ENCODE peak calls at places on chromosomes 4 and X, in seven cellular contexts. F is H9, P is neuronal stem cell, N is left ventricle myocardium inferior, Y is iPS DF 6.9, G is BE2C, H is transverse colon. I is an unnamed sample. For H3K4me1, the result is how much of the 10 kb centered on the place peaks cover.

GRCh38 chrX:153554519-153555167 is 37.2 kb downstream of the ATP2B3 start:
- DNase-seq in H (peak), N (peak), G (peak), Y (no peak), P (peak), F (peak), I (peak)

GRCh38 chrX:110188701-110189558 is 129.0 kb downstream of the AMMECR1 start:
- DNase-seq in H (no peak), F (no peak), P (no peak), N (no peak), Y (no peak), G (no peak), I (no peak)

GRCh38 chrX:78708830-78709229 is 38.7 kb upstream of the LPAR4 start:
- DNase-seq in G (no peak), H (no peak), Y (no peak), F (no peak), P (no peak), N (no peak), I (no peak)

GRCh38 chr4:141659539-141659938 is 23.2 kb downstream of the IL15 start:
- DNase-seq in Y (no peak), H (no peak), N (no peak), P (no peak), F (no peak), G (no peak), I (no peak)

GRCh38 chr4:113739197-113739596 is 22.3 kb downstream of the CAMK2D start:
- DNase-seq in H (no peak), G (no peak), P (no peak), N (no peak), Y (no peak), F (no peak), I (peak)

GRCh38 chrX:138777230-138777629 is 65.7 kb upstream of the FGF13 start:
- DNase-seq in H (no peak), Y (no peak), N (no peak), P (no peak), F (peak), G (no peak), I (no peak)

GRCh38 chr4:107148922-107149321 is 112.8 kb upstream of the DKK2 start:
- DNase-seq in Y (no peak), H (no peak), F (no peak), P (no peak), N (no peak), G (no peak), I (no peak)

GRCh38 chrX:154348114-154348531 is 26.3 kb downstream of the FLNA start:
- DNase-seq in Y (no peak), H (no peak), N (no peak), P (no peak), F (no peak), G (no peak), I (no peak)

GRCh38 chrX:12702509-12703091 is 88.6 kb upstream of the PRPS2 start:
- DNase-seq in N (no peak), F (no peak), H (no peak), G (peak), P (peak), Y (peak), I (no peak)

GRCh38 chr4:69239777-69240176 is 25.2 kb upstream of the UGT2B11 start:
- DNase-seq in N (no peak), Y (no peak), F (no peak), G (no peak), H (no peak), P (no peak), I (no peak)

GRCh38 chr4:148273501-148273986 is 168.7 kb downstream of the NR3C2 start:
- DNase-seq in G (peak), P (no peak), F (no peak), N (peak), Y (no peak), H (no peak), I (no peak)

GRCh38 chrX:100477468-100477867 is 67.4 kb upstream of the PCDH19 start:
- DNase-seq in F (no peak), Y (no peak), G (no peak), N (no peak), H (no peak), P (no peak), I (no peak)

GRCh38 chr4:186486172-186486571 is 69.2 kb downstream of the MTNR1A start:
- DNase-seq in Y (no peak), N (no peak), H (no peak), P (peak), F (no peak), G (no peak), I (no peak)

GRCh38 chr4:1502976-1503375 is 96.7 kb upstream of the NKX1-1 start:
- DNase-seq in N (no peak), P (no peak), F (peak), G (peak), H (peak), Y (no peak), I (no peak)

GRCh38 chr4:87051121-87051713 is 116.4 kb downstream of the AFF1 start:
- DNase-seq in Y (no peak), H (no peak), P (no peak), G (no peak), F (no peak), N (no peak), I (no peak)

GRCh38 chr4:113106076-113106475 is 56.6 kb downstream of the ANK2 start:
- DNase-seq in N (no peak), Y (no peak), G (no peak), P (no peak), F (no peak), H (no peak), I (no peak)

GRCh38 chr4:139176299-139177048 is 544 bp downstream of the ELF2 start:
- DNase-seq in F (peak), N (peak), H (peak), P (peak), Y (no peak), G (peak), I (peak)

GRCh38 chr4:24559889-24560288 is 24.5 kb downstream of the DHX15 start:
- DNase-seq in G (no peak), N (no peak), H (no peak), F (no peak), Y (no peak), P (no peak), I (no peak)

GRCh38 chrX:12946838-12947544 is 27.9 kb upstream of the TMSB4X start:
- DNase-seq in G (peak), F (peak), Y (peak), N (peak), P (peak), H (peak), I (peak)

GRCh38 chr4:52263612-52264011 is 212.5 kb downstream of the SPATA18 start:
- DNase-seq in P (no peak), G (no peak), F (no peak), N (no peak), H (no peak), Y (no peak), I (no peak)

GRCh38 chr4:42519803-42520417 is 122.6 kb downstream of the SHISA3 start:
- DNase-seq in F (no peak), N (no peak), Y (no peak), H (peak), P (peak), G (peak), I (peak)

GRCh38 chr4:153111426-153112070 is 92.7 kb upstream of the TRIM2 start:
- DNase-seq in F (no peak), G (no peak), P (no peak), N (no peak), Y (no peak), H (no peak), I (no peak)

GRCh38 chr4:119046263-119046662 is 89.4 kb upstream of the MYOZ2 start:
- DNase-seq in P (no peak), H (no peak), Y (no peak), G (no peak), N (peak), F (no peak), I (no peak)

GRCh38 chr4:6942238-6942800 is 32.7 kb downstream of the TBC1D14 start:
- DNase-seq in F (no peak), N (no peak), H (no peak), G (no peak), P (no peak), Y (no peak), I (no peak)

GRCh38 chr4:81421346-81422218 is 50.1 kb downstream of the RASGEF1B start:
- DNase-seq in Y (no peak), P (no peak), H (peak), F (no peak), G (no peak), N (no peak), I (no peak)

GRCh38 chr4:81426770-81427604 is 44.7 kb downstream of the RASGEF1B start:
- DNase-seq in F (no peak), N (no peak), Y (no peak), P (peak), H (no peak), G (no peak), I (no peak)

GRCh38 chr4:81422591-81422990 is 49.1 kb downstream of the RASGEF1B start:
- DNase-seq in Y (no peak), G (no peak), N (no peak), H (no peak), P (no peak), F (no peak), I (no peak)

GRCh38 chr4:81425087-81425486 is 46.6 kb downstream of the RASGEF1B start:
- DNase-seq in H (no peak), N (no peak), Y (no peak), F (no peak), G (no peak), P (no peak), I (no peak)

DNA sequence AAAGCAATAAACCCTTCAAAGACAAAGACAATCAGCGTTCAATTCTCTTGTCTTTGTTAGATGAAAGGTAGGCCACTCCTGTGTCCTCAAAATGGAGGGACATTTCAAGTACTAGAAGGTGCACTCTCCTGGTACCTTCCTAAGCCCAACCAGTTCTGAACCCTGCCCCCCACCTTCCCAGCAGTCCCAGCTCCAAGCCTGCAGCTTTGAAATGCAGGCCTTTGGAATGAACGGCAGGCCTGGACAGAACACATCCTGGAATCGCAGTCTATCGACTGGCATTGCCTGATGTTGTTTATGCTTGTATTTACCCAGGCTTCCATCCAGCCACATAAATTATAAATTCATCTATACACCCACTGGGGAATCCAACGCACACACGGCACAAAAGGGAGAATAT is 47.4 kb downstream of the RASGEF1B start:
- DNase-seq in P (no peak), N (no peak), Y (no peak), H (no peak), G (no peak), F (no peak), I (no peak)
- H3K4me1 ChIP-seq in P (under half), N (under half), Y (under half), H (under half), G (under half), F (under half), I (under half)

GRCh38 chr4:169250796-169251195 is 20.0 kb downstream of the SH3RF1 start:
- DNase-seq in F (no peak), G (no peak), H (no peak), P (no peak), Y (no peak), N (no peak), I (no peak)
- H3K4me1 ChIP-seq in F (under half), G (under half), H (half or more), P (under half), Y (under half), N (half or more), I (under half)

GRCh38 chr4:175504316-175504715 is 307.7 kb downstream of the GPM6A start:
- DNase-seq in G (no peak), H (no peak), N (no peak), Y (no peak), P (no peak), F (no peak), I (no peak)
- H3K4me1 ChIP-seq in G (under half), H (under half), N (under half), Y (under half), P (under half), F (under half), I (under half)

DNA sequence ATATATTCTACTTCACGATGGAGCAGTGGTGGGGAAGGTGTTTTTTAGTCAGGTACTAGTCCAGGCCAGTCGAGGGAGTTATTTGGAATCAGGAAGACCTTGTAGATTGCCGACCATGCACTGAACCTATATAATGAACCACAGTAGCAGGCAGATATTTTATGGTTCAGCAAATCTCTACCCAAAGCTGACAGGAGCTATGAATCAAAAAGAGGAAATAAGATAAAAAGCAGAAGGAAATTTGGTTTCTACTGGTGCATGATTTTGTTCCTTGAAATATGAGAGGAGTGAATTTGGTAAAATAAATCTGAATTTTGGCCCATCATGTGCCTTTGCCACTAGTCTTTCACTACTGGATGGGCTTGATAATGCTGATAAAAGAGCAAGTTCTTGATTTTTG is 924.3 kb upstream of the DIAPH2 start:
- DNase-seq in Y (no peak), H (no peak), N (no peak), G (no peak), P (no peak), F (no peak), I (no peak)
- H3K4me1 ChIP-seq in Y (under half), H (under half), N (under half), G (under half), P (under half), F (under half), I (under half)

DNA sequence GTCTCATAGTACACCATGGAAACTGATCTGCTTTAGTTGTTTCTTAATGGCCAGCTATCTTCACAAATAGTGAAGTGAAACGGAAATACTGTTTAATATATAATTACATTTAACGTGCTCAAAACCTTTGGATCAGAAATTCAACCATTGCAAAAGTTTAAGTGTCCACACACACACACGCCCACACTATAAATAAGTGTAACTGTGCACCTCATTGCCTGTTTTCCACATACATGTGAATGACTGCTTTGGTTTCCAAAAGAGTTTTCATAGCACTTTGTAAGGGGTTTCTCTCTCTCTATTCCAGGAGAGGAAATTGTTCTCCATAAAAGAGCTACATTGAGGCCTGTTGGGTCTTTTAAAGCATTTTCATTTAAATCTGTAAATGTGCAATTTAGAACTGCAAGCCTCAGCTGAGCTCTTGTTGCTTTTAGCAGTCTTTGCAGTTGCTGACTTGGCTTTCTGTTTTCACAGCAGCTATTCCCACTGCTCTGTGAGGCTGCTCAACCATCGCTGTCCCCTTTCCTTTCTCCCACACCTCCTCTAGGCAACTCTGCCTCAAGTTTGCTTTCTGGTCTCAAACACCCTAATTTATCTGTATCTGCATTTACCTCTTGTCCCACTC is 94.5 kb downstream of the RAPGEF2 start:
- DNase-seq in P (no peak), H (no peak), N (no peak), Y (no peak), G (no peak), F (no peak), I (no peak)
- H3K4me1 ChIP-seq in P (under half), H (under half), N (half or more), Y (under half), G (under half), F (under half), I (under half)

GRCh38 chr4:3368841-3369760 is 72.7 kb upstream of the HGFAC start:
- DNase-seq in P (no peak), F (no peak), Y (no peak), G (peak), N (no peak), H (no peak), I (no peak)

GRCh38 chr4:3371581-3372001 is 70.2 kb upstream of the HGFAC start:
- DNase-seq in P (no peak), F (no peak), G (no peak), H (no peak), N (no peak), Y (no peak), I (no peak)

GRCh38 chr4:3369781-3370660 is 71.7 kb upstream of the HGFAC start:
- DNase-seq in P (peak), H (no peak), G (no peak), Y (peak), N (peak), F (peak), I (peak)

GRCh38 chr4:3372264-3372932 is 69.4 kb upstream of the HGFAC start:
- DNase-seq in H (no peak), G (no peak), F (no peak), N (no peak), P (no peak), Y (no peak), I (no peak)

GRCh38 chr4:3371038-3371437 is 70.7 kb upstream of the HGFAC start:
- DNase-seq in H (no peak), P (no peak), N (no peak), G (no peak), Y (no peak), F (no peak), I (no peak)
- H3K4me1 ChIP-seq in H (under half), P (half or more), N (half or more), G (under half), Y (under half), F (under half), I (under half)

GRCh38 chr4:81984746-81985145 is 389.0 kb downstream of the HNRNPD start:
- DNase-seq in N (no peak), G (no peak), Y (no peak), P (no peak), H (no peak), F (no peak), I (no peak)

GRCh38 chr4:81982846-81983540 is 390.8 kb downstream of the HNRNPD start:
- DNase-seq in P (no peak), N (no peak), Y (no peak), H (no peak), F (no peak), G (no peak), I (no peak)

GRCh38 chr4:81981218-81981617 is 392.6 kb downstream of the HNRNPD start:
- DNase-seq in F (no peak), N (no peak), G (no peak), H (no peak), Y (no peak), P (no peak), I (no peak)
- H3K4me1 ChIP-seq in F (under half), N (under half), G (under half), H (under half), Y (under half), P (under half), I (under half)

DNA sequence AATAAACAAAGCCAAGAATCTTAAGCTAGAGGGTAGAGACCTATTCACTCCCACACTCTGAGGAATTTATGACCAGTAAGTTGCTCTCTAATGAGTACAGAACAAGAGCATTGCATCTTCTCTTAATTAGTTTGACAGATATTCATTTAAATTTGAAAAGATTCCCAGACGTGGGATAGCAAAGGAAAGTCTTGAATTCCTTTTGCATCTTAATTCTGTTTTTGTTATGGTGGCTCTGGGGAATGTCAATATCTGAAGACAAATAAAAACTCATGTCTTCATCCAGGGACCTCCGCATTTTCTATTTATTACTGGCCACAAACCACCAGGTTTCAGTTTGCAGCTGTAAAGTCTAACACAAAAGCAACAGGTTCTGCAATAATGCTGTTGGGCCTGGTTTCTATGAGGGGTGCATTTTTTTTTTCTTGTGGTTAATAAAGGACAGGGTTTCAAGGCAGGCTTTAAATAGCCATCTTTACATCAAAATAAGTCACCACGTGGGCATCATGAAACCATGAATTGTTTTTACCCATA is 172.3 kb downstream of the SHROOM3 start:
- DNase-seq in P (peak), N (no peak), Y (no peak), H (no peak), G (no peak), F (no peak), I (no peak)
- H3K4me1 ChIP-seq in P (under half), N (half or more), Y (under half), H (under half), G (under half), F (under half), I (under half)

GRCh38 chr4:8278009-8278395 is 8.4 kb downstream of the HTRA3 start:
- DNase-seq in N (peak), G (no peak), P (no peak), Y (no peak), H (no peak), F (no peak), I (no peak)

GRCh38 chr4:8274772-8275241 is 5.3 kb downstream of the HTRA3 start:
- DNase-seq in N (peak), G (peak), Y (no peak), H (peak), P (peak), F (no peak), I (no peak)

GRCh38 chr4:8277356-8278008 is 7.9 kb downstream of the HTRA3 start:
- DNase-seq in F (no peak), G (no peak), P (no peak), N (peak), H (no peak), Y (no peak), I (no peak)

GRCh38 chr4:8275511-8275910 is 6.0 kb downstream of the HTRA3 start:
- DNase-seq in H (no peak), P (no peak), Y (no peak), F (no peak), G (no peak), N (peak), I (no peak)

GRCh38 chr4:8276358-8277240 is 7.0 kb downstream of the HTRA3 start:
- DNase-seq in Y (no peak), G (no peak), H (no peak), P (no peak), F (no peak), N (peak), I (no peak)
- H3K4me1 ChIP-seq in Y (under half), G (under half), H (under half), P (under half), F (under half), N (half or more), I (under half)

DNA sequence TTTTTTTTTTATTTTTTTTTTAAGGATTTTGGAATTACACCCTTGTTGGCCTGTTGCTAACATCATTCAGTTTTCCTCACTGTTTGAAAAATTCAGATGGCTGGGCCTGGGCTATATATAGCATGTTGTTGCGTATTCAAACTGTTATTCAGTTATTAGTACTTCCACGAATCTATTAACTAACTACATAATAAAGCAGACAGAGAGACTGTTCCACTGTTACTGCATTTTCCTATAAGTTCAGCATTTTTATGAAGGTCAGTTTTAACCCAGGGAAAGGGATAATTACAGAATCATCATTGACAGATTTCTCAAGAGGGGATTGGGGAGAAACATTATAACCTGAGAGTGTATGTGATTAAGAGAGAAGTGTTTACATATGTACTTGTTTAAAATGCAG is 3.1 kb downstream of the DOCK11 start:
- DNase-seq in P (no peak), Y (no peak), H (no peak), F (no peak), G (no peak), N (no peak), I (no peak)
- H3K4me1 ChIP-seq in P (under half), Y (under half), H (under half), F (under half), G (under half), N (under half), I (half or more)

I was measured in CD4-positive, CD25-positive, alpha-beta regulatory T cell.